ENCODE peak calls at places on chromosomes 12 and 14, in eight cellular contexts. One of them, this sample, is unnamed.

GRCh38 chr14:103523583-103523969 is 946 bp upstream of the CKB start:
- DNase-seq in foreskin fibroblast: no peak
- DNase-seq in MM.1S: no peak
- DNase-seq in pancreas: no peak
- DNase-seq in A549: no peak
- DNase-seq in GM06990: no peak
- DNase-seq in HepG2: no peak
- DNase-seq in cardiac fibroblast: no peak
- DNase-seq in this sample: no peak

GRCh38 chr12:122421263-122421814 is 1.1 kb downstream of the CLIP1 start:
- DNase-seq in foreskin fibroblast: no peak
- DNase-seq in MM.1S: peak
- DNase-seq in pancreas: peak
- DNase-seq in A549: peak
- DNase-seq in GM06990: no peak
- DNase-seq in HepG2: peak
- DNase-seq in cardiac fibroblast: peak
- DNase-seq in this sample: no peak

GRCh38 chr12:69570545-69571399 is 14.5 kb upstream of the CCT2 start:
- DNase-seq in foreskin fibroblast: peak
- DNase-seq in MM.1S: peak
- DNase-seq in pancreas: peak
- DNase-seq in A549: peak
- DNase-seq in GM06990: no peak
- DNase-seq in HepG2: peak
- DNase-seq in cardiac fibroblast: peak
- DNase-seq in this sample: no peak

GRCh38 chr14:22973217-22974032 is 8.9 kb downstream of the AJUBA start:
- DNase-seq in foreskin fibroblast: peak
- DNase-seq in MM.1S: peak
- DNase-seq in pancreas: no peak
- DNase-seq in A549: peak
- DNase-seq in GM06990: no peak
- DNase-seq in HepG2: peak
- DNase-seq in cardiac fibroblast: peak
- DNase-seq in this sample: no peak

GRCh38 chr14:22887260-22887989 is 4.4 kb downstream of the REM2 start:
- DNase-seq in foreskin fibroblast: peak
- DNase-seq in MM.1S: peak
- DNase-seq in pancreas: peak
- DNase-seq in A549: peak
- DNase-seq in GM06990: peak
- DNase-seq in HepG2: no peak
- DNase-seq in cardiac fibroblast: peak
- DNase-seq in this sample: no peak

GRCh38 chr14:54058501-54058900 is 101.9 kb upstream of the BMP4 start:
- DNase-seq in foreskin fibroblast: no peak
- DNase-seq in MM.1S: no peak
- DNase-seq in pancreas: no peak
- DNase-seq in A549: no peak
- DNase-seq in GM06990: no peak
- DNase-seq in HepG2: no peak
- DNase-seq in cardiac fibroblast: no peak
- DNase-seq in this sample: no peak

GRCh38 chr14:34137001-34137400 is 186.1 kb upstream of the EGLN3 start:
- DNase-seq in foreskin fibroblast: no peak
- DNase-seq in MM.1S: no peak
- DNase-seq in pancreas: no peak
- DNase-seq in A549: no peak
- DNase-seq in GM06990: no peak
- DNase-seq in HepG2: no peak
- DNase-seq in cardiac fibroblast: no peak
- DNase-seq in this sample: no peak

GRCh38 chr14:75069021-75069810 is at the start of gene ZC2HC1C:
- DNase-seq in foreskin fibroblast: peak
- DNase-seq in MM.1S: peak
- DNase-seq in pancreas: peak
- DNase-seq in A549: peak
- DNase-seq in GM06990: peak
- DNase-seq in HepG2: peak
- DNase-seq in cardiac fibroblast: peak
- DNase-seq in this sample: no peak

GRCh38 chr14:99389171-99389826 is 91.4 kb downstream of the SETD3 start:
- DNase-seq in foreskin fibroblast: peak
- DNase-seq in MM.1S: no peak
- DNase-seq in pancreas: no peak
- DNase-seq in A549: peak
- DNase-seq in GM06990: peak
- DNase-seq in HepG2: peak
- DNase-seq in cardiac fibroblast: peak
- DNase-seq in this sample: no peak

GRCh38 chr14:24332094-24332983 is 2.5 kb downstream of the ADCY4 start:
- DNase-seq in foreskin fibroblast: peak
- DNase-seq in MM.1S: peak
- DNase-seq in pancreas: peak
- DNase-seq in A549: peak
- DNase-seq in GM06990: peak
- DNase-seq in HepG2: peak
- DNase-seq in cardiac fibroblast: peak
- DNase-seq in this sample: no peak

GRCh38 chr12:99907210-99907609 is 77.5 kb downstream of the ANKS1B start:
- DNase-seq in foreskin fibroblast: no peak
- DNase-seq in MM.1S: no peak
- DNase-seq in pancreas: no peak
- DNase-seq in A549: no peak
- DNase-seq in GM06990: no peak
- DNase-seq in HepG2: no peak
- DNase-seq in cardiac fibroblast: peak
- DNase-seq in this sample: no peak

GRCh38 chr12:61356485-61356884 is 903.7 kb upstream of the USP15 start:
- DNase-seq in foreskin fibroblast: no peak
- DNase-seq in MM.1S: no peak
- DNase-seq in pancreas: no peak
- DNase-seq in A549: no peak
- DNase-seq in GM06990: no peak
- DNase-seq in HepG2: no peak
- DNase-seq in cardiac fibroblast: no peak
- DNase-seq in this sample: no peak

GRCh38 chr14:44564908-44565307 is 57.8 kb upstream of the FSCB start:
- DNase-seq in foreskin fibroblast: no peak
- DNase-seq in MM.1S: no peak
- DNase-seq in pancreas: no peak
- DNase-seq in A549: no peak
- DNase-seq in GM06990: no peak
- DNase-seq in HepG2: no peak
- DNase-seq in cardiac fibroblast: peak
- DNase-seq in this sample: no peak

GRCh38 chr14:99230271-99231141 is 41.5 kb downstream of the BCL11B start:
- DNase-seq in foreskin fibroblast: no peak
- DNase-seq in MM.1S: peak
- DNase-seq in pancreas: no peak
- DNase-seq in A549: no peak
- DNase-seq in GM06990: no peak
- DNase-seq in HepG2: no peak
- DNase-seq in cardiac fibroblast: no peak
- DNase-seq in this sample: no peak

GRCh38 chr12:562634-563033 is 100.6 kb downstream of the NINJ2 start:
- DNase-seq in foreskin fibroblast: no peak
- DNase-seq in MM.1S: no peak
- DNase-seq in pancreas: no peak
- DNase-seq in A549: no peak
- DNase-seq in GM06990: no peak
- DNase-seq in HepG2: no peak
- DNase-seq in cardiac fibroblast: no peak
- DNase-seq in this sample: no peak

GRCh38 chr14:101584049-101584859 is 23.0 kb downstream of the DIO3 start:
- DNase-seq in foreskin fibroblast: peak
- DNase-seq in MM.1S: no peak
- DNase-seq in pancreas: no peak
- DNase-seq in A549: no peak
- DNase-seq in GM06990: no peak
- DNase-seq in HepG2: no peak
- DNase-seq in cardiac fibroblast: no peak
- DNase-seq in this sample: peak

GRCh38 chr14:24275524-24276139 is 4.2 kb upstream of the RABGGTA start:
- DNase-seq in foreskin fibroblast: no peak
- DNase-seq in MM.1S: no peak
- DNase-seq in pancreas: no peak
- DNase-seq in A549: no peak
- DNase-seq in GM06990: no peak
- DNase-seq in HepG2: peak
- DNase-seq in cardiac fibroblast: no peak
- DNase-seq in this sample: no peak

GRCh38 chr12:104279164-104279563 is 24.4 kb upstream of the EID3 start:
- DNase-seq in foreskin fibroblast: no peak
- DNase-seq in MM.1S: no peak
- DNase-seq in pancreas: no peak
- DNase-seq in A549: no peak
- DNase-seq in GM06990: no peak
- DNase-seq in HepG2: no peak
- DNase-seq in cardiac fibroblast: no peak
- DNase-seq in this sample: no peak

GRCh38 chr14:37122288-37122687 is 50.1 kb downstream of the SLC25A21 start:
- DNase-seq in foreskin fibroblast: peak
- DNase-seq in MM.1S: no peak
- DNase-seq in pancreas: no peak
- DNase-seq in A549: peak
- DNase-seq in GM06990: no peak
- DNase-seq in HepG2: peak
- DNase-seq in cardiac fibroblast: peak
- DNase-seq in this sample: no peak

DNA sequence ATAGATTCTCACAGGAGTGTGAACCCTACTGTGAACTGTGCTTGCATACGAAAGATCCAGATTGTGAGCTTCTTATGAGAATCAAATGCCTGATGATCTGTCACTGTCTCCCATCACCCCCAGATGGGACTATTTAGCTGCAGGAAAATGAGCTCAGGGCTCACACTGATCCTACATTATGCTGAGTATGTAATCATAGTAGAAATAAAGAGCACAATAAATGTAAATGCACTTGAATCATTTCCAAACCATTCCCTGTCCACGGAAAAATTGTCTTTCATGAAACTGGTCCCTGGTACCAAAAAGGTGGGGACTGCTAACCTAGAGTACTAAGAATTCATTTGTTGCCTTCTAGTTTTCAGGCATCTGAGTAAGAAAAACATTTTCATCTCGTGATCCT is 1215.8 kb upstream of the TMEM132C start:
- DNase-seq in foreskin fibroblast: no peak
- DNase-seq in MM.1S: no peak
- DNase-seq in pancreas: no peak
- DNase-seq in A549: no peak
- DNase-seq in GM06990: no peak
- DNase-seq in HepG2: no peak
- DNase-seq in cardiac fibroblast: no peak
- DNase-seq in this sample: no peak
- H3K4me3 ChIP-seq in foreskin fibroblast: no peak
- H3K4me3 ChIP-seq in MM.1S: no peak
- H3K4me3 ChIP-seq in pancreas: no peak
- H3K4me3 ChIP-seq in A549: no peak
- H3K4me3 ChIP-seq in GM06990: no peak
- H3K4me3 ChIP-seq in HepG2: no peak
- H3K4me3 ChIP-seq in cardiac fibroblast: no peak
- H3K4me3 ChIP-seq in this sample: no peak

GRCh38 chr12:40224439-40225291 is at the start of gene LRRK2:
- DNase-seq in foreskin fibroblast: peak
- DNase-seq in MM.1S: no peak
- DNase-seq in pancreas: peak
- DNase-seq in A549: peak
- DNase-seq in GM06990: peak
- DNase-seq in HepG2: no peak
- DNase-seq in cardiac fibroblast: peak
- DNase-seq in this sample: peak

GRCh38 chr12:40226652-40227051 is 1.9 kb downstream of the LRRK2 start:
- DNase-seq in foreskin fibroblast: peak
- DNase-seq in MM.1S: no peak
- DNase-seq in pancreas: peak
- DNase-seq in A549: peak
- DNase-seq in GM06990: no peak
- DNase-seq in HepG2: no peak
- DNase-seq in cardiac fibroblast: peak
- DNase-seq in this sample: peak

GRCh38 chr12:40227447-40227846 is 2.6 kb downstream of the LRRK2 start:
- DNase-seq in foreskin fibroblast: no peak
- DNase-seq in MM.1S: no peak
- DNase-seq in pancreas: no peak
- DNase-seq in A549: no peak
- DNase-seq in GM06990: no peak
- DNase-seq in HepG2: no peak
- DNase-seq in cardiac fibroblast: no peak
- DNase-seq in this sample: no peak

GRCh38 chr12:40225337-40225983 is 663 bp downstream of the LRRK2 start:
- DNase-seq in foreskin fibroblast: no peak
- DNase-seq in MM.1S: no peak
- DNase-seq in pancreas: no peak
- DNase-seq in A549: no peak
- DNase-seq in GM06990: no peak
- DNase-seq in HepG2: no peak
- DNase-seq in cardiac fibroblast: no peak
- DNase-seq in this sample: no peak

GRCh38 chr12:40225984-40226602 is 1.3 kb downstream of the LRRK2 start:
- DNase-seq in foreskin fibroblast: no peak
- DNase-seq in MM.1S: no peak
- DNase-seq in pancreas: no peak
- DNase-seq in A549: no peak
- DNase-seq in GM06990: peak
- DNase-seq in HepG2: no peak
- DNase-seq in cardiac fibroblast: no peak
- DNase-seq in this sample: no peak
- TF ChIP-seq CTCF in foreskin fibroblast: no peak
- TF ChIP-seq CTCF in MM.1S: no peak
- TF ChIP-seq CTCF in pancreas: no peak
- TF ChIP-seq CTCF in A549: no peak
- TF ChIP-seq CTCF in GM06990: no peak
- TF ChIP-seq CTCF in HepG2: no peak
- TF ChIP-seq CTCF in cardiac fibroblast: no peak
- TF ChIP-seq CTCF in this sample: no peak

DNA sequence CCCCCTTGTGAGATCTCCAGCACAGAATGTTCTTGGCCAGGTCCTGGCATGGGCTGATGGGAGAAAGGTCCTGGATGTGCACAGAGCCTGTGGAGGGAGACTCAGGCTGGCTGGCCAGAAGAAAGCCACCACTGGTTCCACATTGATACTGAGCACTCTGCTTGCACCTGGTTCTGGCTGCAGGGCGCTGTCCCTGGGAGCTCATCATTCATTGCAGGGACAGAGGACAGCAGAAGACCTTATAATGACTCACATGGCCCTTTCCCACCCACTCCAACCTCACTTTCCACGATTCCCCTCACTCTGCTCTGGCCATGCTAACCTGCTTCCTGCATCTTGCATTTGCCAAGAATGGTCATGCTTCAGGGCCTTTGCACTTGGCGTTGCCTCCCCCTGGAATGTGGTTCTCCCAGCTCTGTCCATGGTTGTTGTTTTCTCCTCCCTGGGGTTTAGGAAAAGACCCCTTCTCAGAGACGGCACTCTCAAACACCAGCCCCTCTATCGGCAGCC is 10.3 kb downstream of the KRT7 start:
- DNase-seq in foreskin fibroblast: no peak
- DNase-seq in MM.1S: no peak
- DNase-seq in pancreas: peak
- DNase-seq in A549: no peak
- DNase-seq in GM06990: no peak
- DNase-seq in HepG2: no peak
- DNase-seq in cardiac fibroblast: no peak
- DNase-seq in this sample: no peak
- H3K4me3 ChIP-seq in foreskin fibroblast: no peak
- H3K4me3 ChIP-seq in MM.1S: no peak
- H3K4me3 ChIP-seq in pancreas: no peak
- H3K4me3 ChIP-seq in A549: peak
- H3K4me3 ChIP-seq in GM06990: no peak
- H3K4me3 ChIP-seq in HepG2: no peak
- H3K4me3 ChIP-seq in cardiac fibroblast: no peak
- H3K4me3 ChIP-seq in this sample: no peak

GRCh38 chr12:51699219-51699618 is 108.2 kb downstream of the SCN8A start:
- DNase-seq in foreskin fibroblast: no peak
- DNase-seq in MM.1S: no peak
- DNase-seq in pancreas: no peak
- DNase-seq in A549: no peak
- DNase-seq in GM06990: no peak
- DNase-seq in HepG2: no peak
- DNase-seq in cardiac fibroblast: no peak
- DNase-seq in this sample: no peak
- TF ChIP-seq CTCF in foreskin fibroblast: no peak
- TF ChIP-seq CTCF in MM.1S: no peak
- TF ChIP-seq CTCF in pancreas: no peak
- TF ChIP-seq CTCF in A549: no peak
- TF ChIP-seq CTCF in GM06990: no peak
- TF ChIP-seq CTCF in HepG2: no peak
- TF ChIP-seq CTCF in cardiac fibroblast: no peak
- TF ChIP-seq CTCF in this sample: no peak

This sample was measured in AG09309.